ENCODE peak calls at places on chromosomes 7 and 10, in seven cellular contexts. O is astrocyte of the spinal cord, S is AG10803, D is brain microvascular endothelial cell, M is hepatocyte, W is foreskin fibroblast, C is HL-60. F is an unnamed sample.

GRCh38 chr7:20301311-20301939 is 29.3 kb upstream of the ITGB8 start:
- DNase-seq in O (peak), S (no peak), D (peak), M (no peak), W (peak), C (no peak), F (no peak)

GRCh38 chr10:8042864-8043568 is 11.5 kb upstream of the GATA3 start:
- DNase-seq in O (no peak), S (no peak), D (no peak), M (no peak), W (no peak), C (no peak), F (no peak)

GRCh38 chr7:84688671-84689070 is 494.1 kb upstream of the SEMA3A start:
- DNase-seq in O (peak), S (peak), D (peak), M (no peak), W (peak), C (no peak), F (peak)

GRCh38 chr10:127916826-127917225 is 9.9 kb downstream of the PTPRE start:
- DNase-seq in O (no peak), S (no peak), D (no peak), M (no peak), W (no peak), C (no peak), F (no peak)

GRCh38 chr10:34104829-34105572 is 710.1 kb downstream of the PARD3 start:
- DNase-seq in O (no peak), S (no peak), D (no peak), M (no peak), W (peak), C (no peak), F (peak)

GRCh38 chr7:96169439-96169838 is 152.5 kb downstream of the SLC25A13 start:
- DNase-seq in O (no peak), S (no peak), D (peak), M (no peak), W (peak), C (no peak), F (peak)

GRCh38 chr7:99728615-99729014 is 6.4 kb downstream of the CYP3A7 start:
- DNase-seq in O (no peak), S (no peak), D (no peak), M (no peak), W (no peak), C (no peak), F (no peak)

GRCh38 chr7:111029574-111030357 is 61.2 kb upstream of the LRRN3 start:
- DNase-seq in O (peak), S (peak), D (peak), M (peak), W (peak), C (peak), F (peak)

GRCh38 chr10:97511711-97512445 is 13.2 kb downstream of the UBTD1 start:
- DNase-seq in O (no peak), S (no peak), D (no peak), M (no peak), W (no peak), C (no peak), F (no peak)

GRCh38 chr7:129225206-129225930 is 538 bp downstream of the AHCYL2 start:
- DNase-seq in O (peak), S (peak), D (peak), M (peak), W (peak), C (peak), F (peak)

GRCh38 chr10:126252884-126253612 is 135.2 kb downstream of the ADAM12 start:
- DNase-seq in O (peak), S (peak), D (peak), M (peak), W (peak), C (no peak), F (peak)

DNA sequence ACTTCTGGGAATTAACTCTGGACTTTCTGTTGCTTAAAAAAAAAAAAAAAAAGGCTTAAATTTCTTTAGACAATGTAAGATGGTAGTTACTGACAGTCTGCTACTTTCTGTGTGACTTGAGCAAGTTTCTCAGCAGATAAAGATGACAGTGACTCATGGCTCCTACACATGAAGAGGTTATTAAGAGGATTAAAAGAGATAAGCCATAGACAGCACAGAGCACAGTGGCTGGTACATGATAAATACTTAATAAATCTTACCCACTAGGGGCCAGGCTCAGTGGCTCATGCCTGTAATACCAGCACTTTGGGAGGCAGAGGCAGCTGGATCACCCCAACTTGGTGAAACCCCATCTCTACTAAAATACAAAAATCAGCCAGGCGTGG is 174.8 kb downstream of the JAZF1 start:
- DNase-seq in O (no peak), S (no peak), D (no peak), M (no peak), W (no peak), C (no peak), F (no peak)
- TF ChIP-seq CTCF in O (no peak), S (no peak), D (no peak), M (no peak), W (no peak), C (no peak), F (no peak)

GRCh38 chr7:124489082-124489819 is 276.3 kb downstream of the GPR37 start:
- DNase-seq in O (no peak), S (no peak), D (no peak), M (no peak), W (no peak), C (no peak), F (no peak)

GRCh38 chr7:124489925-124490324 is 275.7 kb downstream of the GPR37 start:
- DNase-seq in O (no peak), S (no peak), D (no peak), M (no peak), W (no peak), C (no peak), F (no peak)
- H3K4me3 ChIP-seq in O (no peak), S (no peak), D (no peak), M (no peak), W (no peak), C (no peak), F (no peak)

GRCh38 chr7:114180556-114181266 is 233.9 kb upstream of the FOXP2 start:
- DNase-seq in O (no peak), S (no peak), D (no peak), M (no peak), W (peak), C (no peak), F (no peak)
- TF ChIP-seq CTCF in O (no peak), S (no peak), D (no peak), M (no peak), W (no peak), C (no peak), F (no peak)

DNA sequence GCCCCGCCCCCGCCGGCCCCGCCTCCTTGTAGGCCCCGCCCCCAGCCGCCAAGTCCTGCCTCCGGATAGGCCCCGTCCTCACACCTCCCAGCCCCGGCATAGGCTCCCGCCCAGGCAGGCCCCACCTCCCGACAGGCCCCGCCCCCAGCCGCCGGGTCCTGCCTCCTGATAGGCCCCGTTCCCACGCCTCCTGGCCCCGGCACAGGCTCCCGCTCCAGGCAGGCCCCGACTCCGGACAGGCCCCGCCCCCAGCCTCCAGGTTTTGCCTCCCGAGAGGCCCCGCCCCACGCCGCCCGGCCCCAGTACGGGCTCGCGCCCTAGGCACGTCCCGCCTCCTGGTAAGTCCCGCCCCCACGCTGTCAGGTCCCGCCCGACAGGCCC is 232 bp upstream of the MICALL2 start:
- DNase-seq in O (peak), S (peak), D (peak), M (peak), W (peak), C (peak), F (peak)
- H3K4me3 ChIP-seq in O (peak), S (peak), D (peak), M (no peak), W (peak), C (peak), F (peak)

GRCh38 chr10:87641065-87641464 is 18.6 kb upstream of the PAPSS2 start:
- DNase-seq in O (no peak), S (no peak), D (no peak), M (no peak), W (no peak), C (no peak), F (no peak)
- TF ChIP-seq CTCF in O (no peak), S (no peak), D (no peak), M (no peak), W (no peak), C (no peak), F (no peak)

GRCh38 chr7:15525652-15526263 is 36.1 kb downstream of the AGMO start:
- DNase-seq in O (no peak), S (no peak), D (no peak), M (no peak), W (no peak), C (no peak), F (no peak)
- H3K4me3 ChIP-seq in O (no peak), S (no peak), D (no peak), M (no peak), W (no peak), C (no peak), F (no peak)

GRCh38 chr10:99433378-99434020 is 3.1 kb upstream of the GOT1 start:
- DNase-seq in O (no peak), S (no peak), D (no peak), M (no peak), W (peak), C (no peak), F (no peak)
- TF ChIP-seq CTCF in O (peak), S (no peak), D (peak), M (peak), W (peak), C (no peak), F (no peak)

GRCh38 chr10:71877818-71878217 is 26.8 kb upstream of the PSAP start:
- DNase-seq in O (no peak), S (no peak), D (no peak), M (no peak), W (no peak), C (no peak), F (no peak)
- H3K4me3 ChIP-seq in O (no peak), S (no peak), D (no peak), M (no peak), W (no peak), C (no peak), F (no peak)